ENCODE peak calls at places on chromosome 3, in six cellular contexts. A is neural crest cell; V is activated CD4-positive, CD25-positive, alpha-beta regulatory T cell treated with anti-CD3 and anti-CD28 coated beads, Interleukin-2, amount 50 U/mL, for 72 hours; D is OCI-M1; S is activated naive CD8-positive, alpha-beta T cell treated with anti-CD3 and anti-CD28 coated beads, Interleukin-2, amount 50 U/mL, for 24 hours; P is fibroblast of mammary gland. Y is an unnamed sample.

GRCh38 chr3:22886394-22886793 is 316.7 kb upstream of the UBE2E2 start:
- DNase-seq in V (no peak), S (no peak), A (no peak), P (no peak), D (no peak), Y (no peak)

GRCh38 chr3:51388286-51389029 is 2.6 kb upstream of the RBM15B start:
- DNase-seq in A (no peak), S (no peak), D (peak; percentile 15), P (peak; percentile 32), V (no peak), Y (no peak)

GRCh38 chr3:124972457-124972856 is 37.9 kb upstream of the MUC13 start:
- DNase-seq in V (no peak), A (no peak), P (no peak), S (no peak), D (no peak), Y (no peak)

GRCh38 chr3:158420654-158421396 is 150.2 kb upstream of the MLF1 start:
- DNase-seq in A (no peak), S (no peak), P (peak; percentile 83), D (no peak), V (no peak), Y (peak; percentile 82)

GRCh38 chr3:168514252-168514651 is 418.5 kb upstream of the GOLIM4 start:
- DNase-seq in P (no peak), V (no peak), A (no peak), D (no peak), S (no peak), Y (no peak)

GRCh38 chr3:124032351-124032880 is 40.5 kb upstream of the ROPN1 start:
- DNase-seq in V (no peak), D (no peak), A (peak; percentile 32), S (no peak), P (peak; percentile 38), Y (peak; percentile 2)

GRCh38 chr3:195032106-195032759 is 238.7 kb downstream of the XXYLT1 start:
- DNase-seq in D (no peak), A (no peak), V (peak; percentile 17), S (no peak), P (no peak), Y (no peak)

GRCh38 chr3:141576744-141577052 is 89.9 kb downstream of the RASA2 start:
- DNase-seq in P (no peak), V (no peak), D (no peak), S (no peak), A (no peak), Y (no peak)

GRCh38 chr3:141646760-141647561 is 91.1 kb upstream of the RNF7 start:
- DNase-seq in P (peak; percentile 62), D (peak; percentile 95), V (no peak), S (no peak), A (peak; percentile 11), Y (peak; percentile 29)

GRCh38 chr3:112984485-112984884 is 6.3 kb upstream of the GTPBP8 start:
- DNase-seq in D (peak; percentile 5), P (no peak), V (no peak), S (no peak), A (no peak), Y (no peak)

GRCh38 chr3:79263423-79263822 is 504.4 kb downstream of the ROBO1 start:
- DNase-seq in P (peak; percentile 21), D (no peak), A (no peak), S (no peak), V (no peak), Y (no peak)

GRCh38 chr3:58622436-58622835 is 44.1 kb downstream of the FAM3D start:
- DNase-seq in S (no peak), A (no peak), D (no peak), P (no peak), V (no peak), Y (no peak)

GRCh38 chr3:187072582-187072981 is 66.7 kb downstream of the RPL39L start:
- DNase-seq in A (no peak), S (no peak), D (peak; percentile 70), V (no peak), P (no peak), Y (no peak)

GRCh38 chr3:49339947-49340800 is at the start of gene USP4:
- DNase-seq in D (peak; percentile 88), V (peak; percentile 92), S (peak; percentile 95), A (peak; percentile 66), P (peak; percentile 82), Y (peak; percentile 83)

GRCh38 chr3:30282052-30282708 is 324.2 kb upstream of the TGFBR2 start:
- DNase-seq in S (no peak), A (no peak), P (peak; percentile 93), D (no peak), V (no peak), Y (peak; percentile 92)

GRCh38 chr3:195752538-195753331 is 32.0 kb downstream of the MUC20 start:
- DNase-seq in D (no peak), V (no peak), P (no peak), A (no peak), S (no peak), Y (no peak)

GRCh38 chr3:107211608-107212007 is 165.6 kb upstream of the CCDC54 start:
- DNase-seq in V (no peak), D (no peak), A (no peak), P (peak; percentile 44), S (no peak), Y (no peak)

GRCh38 chr3:144162042-144162441 is 190.4 kb downstream of the DIPK2A start:
- DNase-seq in V (no peak), S (no peak), D (no peak), A (no peak), P (peak; percentile 74), Y (peak; percentile 67)

GRCh38 chr3:149582395-149582794 is 75.4 kb downstream of the WWTR1 start:
- DNase-seq in V (no peak), D (no peak), P (no peak), A (no peak), S (no peak), Y (no peak)

GRCh38 chr3:114144909-114145688 is 33.8 kb downstream of the DRD3 start:
- DNase-seq in S (peak; percentile 23), P (peak; percentile 96), D (peak; percentile 12), A (no peak), V (no peak), Y (peak; percentile 97)

GRCh38 chr3:153289334-153289808 is 127.3 kb downstream of the RAP2B start:
- DNase-seq in A (no peak), D (peak; percentile 83), V (no peak), P (peak; percentile 42), S (no peak), Y (peak; percentile 38)

GRCh38 chr3:109005443-109005842 is 51.8 kb upstream of the GUCA1C start:
- DNase-seq in D (no peak), S (no peak), P (no peak), A (no peak), V (no peak), Y (no peak)

GRCh38 chr3:152050782-152051405 is 177.5 kb downstream of the SUCNR1 start:
- DNase-seq in S (no peak), P (peak; percentile 53), A (no peak), V (no peak), D (no peak), Y (peak; percentile 32)

Y was measured in fibroblast of the aortic adventitia.